ENCODE peak calls at places on chromosome 22, in six cellular contexts. One of them, this sample, is unnamed.
A peak's percentile ranks its signal among the peaks of the same experiment; 100 is the strongest.

GRCh38 chr22:39365406-39365782 is 15.6 kb downstream of the SYNGR1 start:
- DNase-seq in HCT116: no peak
- DNase-seq in SK-N-SH: no peak
- DNase-seq in PC-3: no peak
- DNase-seq in GM23338: no peak
- DNase-seq in MM.1S: no peak
- DNase-seq in this sample: no peak

GRCh38 chr22:27435839-27436581 is 365.5 kb downstream of the MN1 start:
- DNase-seq in GM23338: peak; percentile 38
- DNase-seq in MM.1S: no peak
- DNase-seq in HCT116: no peak
- DNase-seq in SK-N-SH: peak; percentile 78
- DNase-seq in PC-3: no peak
- DNase-seq in this sample: no peak

GRCh38 chr22:33806191-33806590 is 114.1 kb downstream of the LARGE1 start:
- DNase-seq in GM23338: no peak
- DNase-seq in PC-3: no peak
- DNase-seq in MM.1S: peak; percentile 84
- DNase-seq in HCT116: no peak
- DNase-seq in SK-N-SH: no peak
- DNase-seq in this sample: peak; percentile 53

GRCh38 chr22:18056802-18057474 is 20.9 kb upstream of the PEX26 start:
- DNase-seq in HCT116: no peak
- DNase-seq in PC-3: no peak
- DNase-seq in SK-N-SH: no peak
- DNase-seq in MM.1S: peak; percentile 87
- DNase-seq in GM23338: no peak
- DNase-seq in this sample: peak; percentile 69

GRCh38 chr22:49015993-49016908 is 811.4 kb downstream of the BRD1 start:
- DNase-seq in SK-N-SH: peak; percentile 34
- DNase-seq in MM.1S: no peak
- DNase-seq in GM23338: no peak
- DNase-seq in PC-3: no peak
- DNase-seq in HCT116: no peak
- DNase-seq in this sample: no peak

GRCh38 chr22:46352276-46352675 is 16.8 kb downstream of the TRMU start:
- DNase-seq in GM23338: no peak
- DNase-seq in MM.1S: no peak
- DNase-seq in HCT116: no peak
- DNase-seq in SK-N-SH: no peak
- DNase-seq in PC-3: no peak
- DNase-seq in this sample: no peak

GRCh38 chr22:32746715-32747114 is 54.8 kb upstream of the TIMP3 start:
- DNase-seq in SK-N-SH: no peak
- DNase-seq in HCT116: no peak
- DNase-seq in MM.1S: no peak
- DNase-seq in GM23338: no peak
- DNase-seq in PC-3: no peak
- DNase-seq in this sample: no peak

GRCh38 chr22:39292002-39292401 is 27.4 kb downstream of the RPL3 start:
- DNase-seq in HCT116: no peak
- DNase-seq in SK-N-SH: no peak
- DNase-seq in MM.1S: no peak
- DNase-seq in GM23338: no peak
- DNase-seq in PC-3: peak; percentile 39
- DNase-seq in this sample: no peak

GRCh38 chr22:27879923-27880322 is 39.1 kb downstream of the PITPNB start:
- DNase-seq in GM23338: peak; percentile 79
- DNase-seq in SK-N-SH: peak; percentile 55
- DNase-seq in MM.1S: peak; percentile 39
- DNase-seq in PC-3: peak; percentile 49
- DNase-seq in HCT116: peak; percentile 13
- DNase-seq in this sample: peak; percentile 53

GRCh38 chr22:27801197-27801615 is 350 bp downstream of the MN1 start:
- DNase-seq in GM23338: peak; percentile 70
- DNase-seq in MM.1S: no peak
- DNase-seq in PC-3: peak; percentile 25
- DNase-seq in HCT116: no peak
- DNase-seq in SK-N-SH: peak; percentile 84
- DNase-seq in this sample: no peak

GRCh38 chr22:43110444-43110926 is at the start of gene BIK:
- DNase-seq in HCT116: no peak
- DNase-seq in GM23338: peak; percentile 92
- DNase-seq in PC-3: peak; percentile 44
- DNase-seq in SK-N-SH: peak; percentile 74
- DNase-seq in MM.1S: peak; percentile 61
- DNase-seq in this sample: peak; percentile 94

GRCh38 chr22:39216143-39216490 is 28.7 kb downstream of the PDGFB start:
- DNase-seq in PC-3: no peak
- DNase-seq in SK-N-SH: no peak
- DNase-seq in HCT116: no peak
- DNase-seq in GM23338: no peak
- DNase-seq in MM.1S: no peak
- DNase-seq in this sample: no peak

GRCh38 chr22:46278656-46279645 is 11.1 kb downstream of the TTC38 start:
- DNase-seq in GM23338: no peak
- DNase-seq in MM.1S: no peak
- DNase-seq in SK-N-SH: no peak
- DNase-seq in PC-3: no peak
- DNase-seq in HCT116: no peak
- DNase-seq in this sample: no peak

GRCh38 chr22:31852691-31853370 is 91.5 kb upstream of the YWHAH start:
- DNase-seq in SK-N-SH: no peak
- DNase-seq in PC-3: no peak
- DNase-seq in HCT116: no peak
- DNase-seq in GM23338: no peak
- DNase-seq in MM.1S: no peak
- DNase-seq in this sample: no peak

GRCh38 chr22:49268924-49269323 is 558.7 kb downstream of the BRD1 start:
- DNase-seq in PC-3: no peak
- DNase-seq in SK-N-SH: no peak
- DNase-seq in HCT116: no peak
- DNase-seq in GM23338: no peak
- DNase-seq in MM.1S: no peak
- DNase-seq in this sample: no peak

GRCh38 chr22:17217179-17217578 is 2.1 kb downstream of the ADA2 start:
- DNase-seq in GM23338: peak; percentile 86
- DNase-seq in HCT116: no peak
- DNase-seq in PC-3: no peak
- DNase-seq in SK-N-SH: no peak
- DNase-seq in MM.1S: peak; percentile 71
- DNase-seq in this sample: peak; percentile 74

GRCh38 chr22:49257551-49257951 is 570.1 kb downstream of the BRD1 start:
- DNase-seq in HCT116: no peak
- DNase-seq in GM23338: no peak
- DNase-seq in PC-3: no peak
- DNase-seq in SK-N-SH: no peak
- DNase-seq in MM.1S: no peak
- DNase-seq in this sample: no peak

GRCh38 chr22:46792841-46793261 is 30.4 kb downstream of the TBC1D22A start:
- DNase-seq in MM.1S: no peak
- DNase-seq in GM23338: no peak
- DNase-seq in HCT116: no peak
- DNase-seq in PC-3: no peak
- DNase-seq in SK-N-SH: no peak
- DNase-seq in this sample: no peak

GRCh38 chr22:23399367-23400285 is 180.5 kb downstream of the IGLL1 start:
- DNase-seq in SK-N-SH: no peak
- DNase-seq in GM23338: no peak
- DNase-seq in MM.1S: no peak
- DNase-seq in PC-3: no peak
- DNase-seq in HCT116: no peak
- DNase-seq in this sample: no peak

GRCh38 chr22:49968313-49968830 is 7.8 kb downstream of the PIM3 start:
- DNase-seq in PC-3: no peak
- DNase-seq in HCT116: no peak
- DNase-seq in SK-N-SH: peak; percentile 33
- DNase-seq in MM.1S: peak; percentile 1
- DNase-seq in GM23338: no peak
- DNase-seq in this sample: no peak

GRCh38 chr22:49310354-49310753 is 517.3 kb downstream of the BRD1 start:
- DNase-seq in SK-N-SH: no peak
- DNase-seq in MM.1S: no peak
- DNase-seq in GM23338: no peak
- DNase-seq in HCT116: no peak
- DNase-seq in PC-3: no peak
- DNase-seq in this sample: no peak

GRCh38 chr22:46406349-46406748 is 70.8 kb downstream of the TRMU start:
- DNase-seq in GM23338: no peak
- DNase-seq in PC-3: no peak
- DNase-seq in HCT116: no peak
- DNase-seq in MM.1S: no peak
- DNase-seq in SK-N-SH: no peak
- DNase-seq in this sample: no peak

GRCh38 chr22:27238935-27239510 is 562.5 kb downstream of the MN1 start:
- DNase-seq in PC-3: peak; percentile 7
- DNase-seq in HCT116: no peak
- DNase-seq in SK-N-SH: peak; percentile 87
- DNase-seq in GM23338: no peak
- DNase-seq in MM.1S: no peak
- DNase-seq in this sample: no peak

GRCh38 chr22:39592104-39593060 is 21.8 kb downstream of the CACNA1I start:
- DNase-seq in MM.1S: no peak
- DNase-seq in SK-N-SH: peak; percentile 49
- DNase-seq in PC-3: peak; percentile 76
- DNase-seq in GM23338: no peak
- DNase-seq in HCT116: peak; percentile 58
- DNase-seq in this sample: no peak

GRCh38 chr22:46619830-46620501 is at the start of gene GRAMD4:
- DNase-seq in SK-N-SH: peak; percentile 95
- DNase-seq in MM.1S: no peak
- DNase-seq in HCT116: no peak
- DNase-seq in GM23338: no peak
- DNase-seq in PC-3: no peak
- DNase-seq in this sample: no peak

GRCh38 chr22:24937114-24937513 is 9.4 kb downstream of the LHFPL7 start:
- DNase-seq in HCT116: no peak
- DNase-seq in MM.1S: no peak
- DNase-seq in GM23338: peak; percentile 66
- DNase-seq in PC-3: peak; percentile 49
- DNase-seq in SK-N-SH: peak; percentile 32
- DNase-seq in this sample: peak; percentile 11

GRCh38 chr22:32862936-32863661 is 61.6 kb downstream of the TIMP3 start:
- DNase-seq in SK-N-SH: no peak
- DNase-seq in HCT116: no peak
- DNase-seq in GM23338: no peak
- DNase-seq in PC-3: no peak
- DNase-seq in MM.1S: no peak
- DNase-seq in this sample: no peak

GRCh38 chr22:44797181-44797720 is 44.9 kb downstream of the ARHGAP8 start:
- DNase-seq in HCT116: no peak
- DNase-seq in MM.1S: no peak
- DNase-seq in GM23338: no peak
- DNase-seq in SK-N-SH: no peak
- DNase-seq in PC-3: no peak
- DNase-seq in this sample: no peak
- H3K9me2 ChIP-seq in HCT116: no peaks in the 10 kb centered on the region
- H3K9me2 ChIP-seq in MM.1S: no peaks in the 10 kb centered on the region
- H3K9me2 ChIP-seq in GM23338: no peaks in the 10 kb centered on the region
- H3K9me2 ChIP-seq in SK-N-SH: no peaks in the 10 kb centered on the region
- H3K9me2 ChIP-seq in PC-3: no peaks in the 10 kb centered on the region
- H3K9me2 ChIP-seq in this sample: no peaks in the 10 kb centered on the region

GRCh38 chr22:38172016-38172431 is 9.6 kb downstream of the PLA2G6 start:
- DNase-seq in SK-N-SH: no peak
- DNase-seq in HCT116: no peak
- DNase-seq in PC-3: no peak
- DNase-seq in GM23338: no peak
- DNase-seq in MM.1S: no peak
- DNase-seq in this sample: peak; percentile 22

GRCh38 chr22:38173156-38173906 is 8.3 kb downstream of the PLA2G6 start:
- DNase-seq in MM.1S: no peak
- DNase-seq in SK-N-SH: no peak
- DNase-seq in GM23338: no peak
- DNase-seq in PC-3: no peak
- DNase-seq in HCT116: no peak
- DNase-seq in this sample: no peak

GRCh38 chr22:38170469-38170868 is 11.2 kb downstream of the PLA2G6 start:
- DNase-seq in MM.1S: no peak
- DNase-seq in HCT116: no peak
- DNase-seq in SK-N-SH: no peak
- DNase-seq in PC-3: no peak
- DNase-seq in GM23338: no peak
- DNase-seq in this sample: no peak

GRCh38 chr22:38174626-38175025 is 7.0 kb downstream of the PLA2G6 start:
- DNase-seq in MM.1S: no peak
- DNase-seq in HCT116: no peak
- DNase-seq in GM23338: no peak
- DNase-seq in PC-3: no peak
- DNase-seq in SK-N-SH: no peak
- DNase-seq in this sample: no peak

GRCh38 chr22:38172489-38173155 is 9.0 kb downstream of the PLA2G6 start:
- DNase-seq in HCT116: no peak
- DNase-seq in PC-3: peak; percentile 13
- DNase-seq in GM23338: no peak
- DNase-seq in SK-N-SH: no peak
- DNase-seq in MM.1S: no peak
- DNase-seq in this sample: no peak
- H2AFZ ChIP-seq in HCT116: no peak overlapping the region
- H2AFZ ChIP-seq in PC-3: no peak overlapping the region
- H2AFZ ChIP-seq in GM23338: no peak overlapping the region
- H2AFZ ChIP-seq in SK-N-SH: no peak overlapping the region
- H2AFZ ChIP-seq in MM.1S: no peak overlapping the region
- H2AFZ ChIP-seq in this sample: no peak overlapping the region

GRCh38 chr22:47994899-47995573 is 1232.6 kb downstream of the TBC1D22A start:
- DNase-seq in PC-3: no peak
- DNase-seq in MM.1S: no peak
- DNase-seq in HCT116: no peak
- DNase-seq in GM23338: no peak
- DNase-seq in SK-N-SH: no peak
- DNase-seq in this sample: no peak
- H3K9me2 ChIP-seq in PC-3: no peaks in the 10 kb centered on the region
- H3K9me2 ChIP-seq in MM.1S: no peaks in the 10 kb centered on the region
- H3K9me2 ChIP-seq in HCT116: no peaks in the 10 kb centered on the region
- H3K9me2 ChIP-seq in GM23338: no peaks in the 10 kb centered on the region
- H3K9me2 ChIP-seq in SK-N-SH: no peaks in the 10 kb centered on the region
- H3K9me2 ChIP-seq in this sample: no peaks in the 10 kb centered on the region

DNA sequence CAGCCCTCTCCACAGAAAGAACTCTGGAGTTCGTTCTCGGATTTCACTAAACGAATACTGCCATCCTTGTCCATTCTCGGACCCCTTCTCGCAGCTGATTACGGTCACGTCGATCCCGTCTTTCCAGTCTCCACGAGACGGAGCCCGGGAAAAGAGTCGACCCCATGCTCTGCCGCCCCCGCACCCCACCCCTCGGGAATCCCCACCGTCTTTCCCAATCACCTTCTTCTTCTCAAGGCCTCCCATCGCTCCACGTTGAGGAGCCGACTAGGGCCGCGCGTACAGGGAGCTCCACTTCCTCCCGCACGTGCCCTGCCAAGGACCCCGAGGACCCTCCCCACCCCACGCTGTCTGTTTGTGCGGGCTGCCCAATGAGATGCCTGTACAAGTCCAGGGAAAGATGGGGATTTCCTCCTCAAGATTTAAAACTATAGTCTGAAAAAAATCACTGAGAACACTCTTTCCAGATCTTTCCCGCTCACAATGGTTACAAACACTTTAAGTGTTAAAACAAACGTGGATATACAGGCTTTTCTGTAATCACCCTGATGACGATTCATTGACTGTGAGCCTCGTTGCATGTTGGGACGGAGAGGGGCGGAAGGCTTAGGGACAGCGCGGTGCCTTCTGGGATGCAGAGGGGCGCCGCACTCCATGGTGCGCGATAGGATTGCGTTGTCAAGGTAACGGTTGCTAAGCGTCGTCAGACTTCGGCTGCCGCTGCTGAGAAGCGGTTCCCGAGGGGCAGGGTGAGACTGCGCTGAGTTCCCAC is at the start of gene PES1:
- DNase-seq in PC-3: peak; percentile 96
- DNase-seq in HCT116: peak; percentile 99
- DNase-seq in MM.1S: peak; percentile 99
- DNase-seq in GM23338: peak; percentile 100
- DNase-seq in SK-N-SH: peak; percentile 95
- DNase-seq in this sample: peak; percentile 99
- H2AFZ ChIP-seq in PC-3: peak within 1 kb of the TSS; percentile 58
- H2AFZ ChIP-seq in HCT116: peak within 1 kb of the TSS; percentile 89
- H2AFZ ChIP-seq in MM.1S: peak within 1 kb of the TSS; percentile 22
- H2AFZ ChIP-seq in GM23338: peak within 1 kb of the TSS; percentile 4
- H2AFZ ChIP-seq in SK-N-SH: peak within 1 kb of the TSS; percentile 73
- H2AFZ ChIP-seq in this sample: peak within 1 kb of the TSS; percentile 11